ENCODE peak calls at places on chromosomes 7 and 10, in four cellular contexts. One of them, this sample, is unnamed.

GRCh38 chr7:44147026-44147881 is 6.1 kb upstream of the MYL7 start:
- DNase-seq in SJSA1: no peak
- DNase-seq in stimulated activated CD4-positive, alpha-beta T cell treated with anti-CD3 and anti-CD28 coated beads, Interleukin-15, amount 100 ng/mL, for 1 hour: no peak
- DNase-seq in T47D: no peak
- DNase-seq in this sample: peak; percentile 53

GRCh38 chr10:101569838-101570763 is 18.0 kb downstream of the POLL start:
- DNase-seq in T47D: peak; percentile 89
- DNase-seq in stimulated activated CD4-positive, alpha-beta T cell treated with anti-CD3 and anti-CD28 coated beads, Interleukin-15, amount 100 ng/mL, for 1 hour: peak; percentile 61
- DNase-seq in SJSA1: peak; percentile 75
- DNase-seq in this sample: peak; percentile 57

GRCh38 chr7:148535227-148535626 is 55.3 kb upstream of the C7orf33 start:
- DNase-seq in T47D: no peak
- DNase-seq in stimulated activated CD4-positive, alpha-beta T cell treated with anti-CD3 and anti-CD28 coated beads, Interleukin-15, amount 100 ng/mL, for 1 hour: no peak
- DNase-seq in SJSA1: no peak
- DNase-seq in this sample: no peak

GRCh38 chr10:85666987-85667386 is 699.6 kb downstream of the GRID1 start:
- DNase-seq in T47D: no peak
- DNase-seq in SJSA1: no peak
- DNase-seq in stimulated activated CD4-positive, alpha-beta T cell treated with anti-CD3 and anti-CD28 coated beads, Interleukin-15, amount 100 ng/mL, for 1 hour: no peak
- DNase-seq in this sample: no peak

GRCh38 chr10:103982639-103983038 is 15.7 kb downstream of the SLK start:
- DNase-seq in T47D: no peak
- DNase-seq in stimulated activated CD4-positive, alpha-beta T cell treated with anti-CD3 and anti-CD28 coated beads, Interleukin-15, amount 100 ng/mL, for 1 hour: no peak
- DNase-seq in SJSA1: no peak
- DNase-seq in this sample: no peak

GRCh38 chr10:72893136-72893798 is at the start of gene OIT3:
- DNase-seq in T47D: no peak
- DNase-seq in stimulated activated CD4-positive, alpha-beta T cell treated with anti-CD3 and anti-CD28 coated beads, Interleukin-15, amount 100 ng/mL, for 1 hour: no peak
- DNase-seq in SJSA1: no peak
- DNase-seq in this sample: no peak

GRCh38 chr7:108890862-108891261 is 321.2 kb downstream of the DNAJB9 start:
- DNase-seq in SJSA1: no peak
- DNase-seq in stimulated activated CD4-positive, alpha-beta T cell treated with anti-CD3 and anti-CD28 coated beads, Interleukin-15, amount 100 ng/mL, for 1 hour: no peak
- DNase-seq in T47D: no peak
- DNase-seq in this sample: no peak

GRCh38 chr10:122845783-122846332 is at the start of gene CUZD1:
- DNase-seq in T47D: no peak
- DNase-seq in stimulated activated CD4-positive, alpha-beta T cell treated with anti-CD3 and anti-CD28 coated beads, Interleukin-15, amount 100 ng/mL, for 1 hour: no peak
- DNase-seq in SJSA1: no peak
- DNase-seq in this sample: no peak

GRCh38 chr10:119667562-119668328 is 16.6 kb downstream of the BAG3 start:
- DNase-seq in T47D: peak; percentile 41
- DNase-seq in stimulated activated CD4-positive, alpha-beta T cell treated with anti-CD3 and anti-CD28 coated beads, Interleukin-15, amount 100 ng/mL, for 1 hour: no peak
- DNase-seq in SJSA1: peak; percentile 96
- DNase-seq in this sample: peak; percentile 82

GRCh38 chr10:78292987-78293865 is 259.6 kb downstream of the RPS24 start:
- DNase-seq in T47D: no peak
- DNase-seq in SJSA1: no peak
- DNase-seq in stimulated activated CD4-positive, alpha-beta T cell treated with anti-CD3 and anti-CD28 coated beads, Interleukin-15, amount 100 ng/mL, for 1 hour: no peak
- DNase-seq in this sample: no peak

GRCh38 chr7:117324940-117325339 is 2.1 kb upstream of the WNT2 start:
- DNase-seq in stimulated activated CD4-positive, alpha-beta T cell treated with anti-CD3 and anti-CD28 coated beads, Interleukin-15, amount 100 ng/mL, for 1 hour: no peak
- DNase-seq in T47D: no peak
- DNase-seq in SJSA1: no peak
- DNase-seq in this sample: no peak

GRCh38 chr10:76905251-76905650 is 732.4 kb downstream of the KCNMA1 start:
- DNase-seq in T47D: no peak
- DNase-seq in stimulated activated CD4-positive, alpha-beta T cell treated with anti-CD3 and anti-CD28 coated beads, Interleukin-15, amount 100 ng/mL, for 1 hour: no peak
- DNase-seq in SJSA1: no peak
- DNase-seq in this sample: no peak

GRCh38 chr10:119342017-119342734 is 134.8 kb downstream of the GRK5 start:
- DNase-seq in stimulated activated CD4-positive, alpha-beta T cell treated with anti-CD3 and anti-CD28 coated beads, Interleukin-15, amount 100 ng/mL, for 1 hour: no peak
- DNase-seq in SJSA1: no peak
- DNase-seq in T47D: no peak
- DNase-seq in this sample: no peak